ENCODE peak calls at places on chromosomes 4 and X, in eight cellular contexts. L, N, Q, F, G, K, A and Z are unnamed samples.

GRCh38 chrX:8743126-8743732 is 11.3 kb upstream of the ANOS1 start:
- DNase-seq in L (no peak), N (no peak), Q (peak; percentile 30), F (peak; percentile 45), G (peak; percentile 42), K (peak; percentile 22), A (peak; percentile 46), Z (peak; percentile 43)

GRCh38 chr4:146340798-146341197 is 126.5 kb downstream of the REELD1 start:
- DNase-seq in L (no peak), N (no peak), Q (peak; percentile 28), F (no peak), G (no peak), K (no peak), A (no peak), Z (peak; percentile 54)

GRCh38 chrX:134144231-134144630 is 92.8 kb upstream of the CCDC160 start:
- DNase-seq in L (no peak), N (no peak), Q (peak; percentile 3), F (no peak), G (no peak), K (no peak), A (no peak), Z (peak; percentile 8)

GRCh38 chrX:39439910-39440733 is 638.9 kb downstream of the MID1IP1 start:
- DNase-seq in L (no peak), N (no peak), Q (no peak), F (no peak), G (no peak), K (no peak), A (no peak), Z (no peak)

GRCh38 chr4:76830612-76831474 is 67.1 kb downstream of the SOWAHB start:
- DNase-seq in L (peak; percentile 52), N (peak; percentile 55), Q (peak; percentile 98), F (peak; percentile 85), G (peak; percentile 32), K (peak; percentile 61), A (peak; percentile 28), Z (peak; percentile 81)

GRCh38 chr4:8729408-8730149 is 137.0 kb downstream of the CPZ start:
- DNase-seq in L (no peak), N (peak; percentile 21), Q (no peak), F (no peak), G (no peak), K (no peak), A (no peak), Z (no peak)

GRCh38 chrX:102765217-102765616 is 44.7 kb downstream of the GPRASP3 start:
- DNase-seq in L (peak; percentile 17), N (no peak), Q (peak; percentile 58), F (peak; percentile 6), G (peak; percentile 23), K (peak; percentile 29), A (peak; percentile 4), Z (peak; percentile 56)

GRCh38 chrX:45756562-45756961 is 555.9 kb upstream of the DIPK2B start:
- DNase-seq in L (no peak), N (no peak), Q (no peak), F (no peak), G (no peak), K (no peak), A (no peak), Z (peak; percentile 32)

DNA sequence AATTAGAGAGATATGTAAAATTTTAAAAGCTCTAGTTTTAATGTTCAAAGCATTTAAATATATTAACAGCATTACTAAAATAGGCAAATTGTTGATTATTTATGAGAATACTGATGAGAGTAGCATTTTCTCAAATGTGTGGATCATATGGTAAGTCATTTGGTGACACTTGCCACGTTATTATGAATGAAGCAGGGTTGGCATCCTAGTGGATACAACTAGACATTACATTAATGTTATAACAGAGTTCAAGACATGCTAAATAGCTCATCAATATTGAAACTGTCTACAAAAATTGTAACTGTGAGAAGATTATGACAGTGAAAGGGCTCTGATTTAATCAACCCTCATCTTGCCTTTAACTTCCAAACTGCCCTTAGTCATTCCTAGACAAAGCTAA is 171.1 kb downstream of the PDGFC start:
- DNase-seq in L (no peak), N (no peak), Q (no peak), F (no peak), G (no peak), K (no peak), A (no peak), Z (no peak)
- TF ChIP-seq CTCF in L (no peak), N (no peak), Q (peak; percentile 13), F (no peak), G (no peak), K (peak; percentile 13), A (no peak), Z (peak; percentile 16)

DNA sequence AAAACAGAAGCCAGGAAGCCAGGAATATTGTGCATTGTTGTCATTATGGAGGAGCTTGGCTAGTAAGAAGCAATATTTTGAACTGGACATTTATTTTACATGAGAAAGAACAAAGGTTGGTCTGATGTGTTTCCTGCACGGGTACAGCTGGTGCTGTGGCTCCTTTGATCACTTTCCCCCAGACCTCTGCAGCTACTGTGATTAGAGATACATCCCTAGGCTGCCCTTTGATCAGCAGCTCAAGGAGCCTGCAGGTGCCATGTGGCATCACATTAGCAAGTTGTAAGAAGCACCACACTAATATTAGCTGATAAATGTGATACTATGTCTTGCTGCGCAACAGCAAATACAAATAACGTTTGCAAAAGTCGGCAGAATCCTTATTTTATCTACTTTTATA is 2.5 kb downstream of the PDGFC start:
- DNase-seq in L (no peak), N (no peak), Q (no peak), F (no peak), G (no peak), K (no peak), A (no peak), Z (no peak)
- H3K4me3 ChIP-seq in L (peak overlapping the region; percentile 78), N (no peak overlapping the region), Q (peak overlapping the region; percentile 93), F (no peak overlapping the region), G (peak overlapping the region; percentile 89), K (peak overlapping the region; percentile 92), A (no peak overlapping the region), Z (peak overlapping the region; percentile 61)

DNA sequence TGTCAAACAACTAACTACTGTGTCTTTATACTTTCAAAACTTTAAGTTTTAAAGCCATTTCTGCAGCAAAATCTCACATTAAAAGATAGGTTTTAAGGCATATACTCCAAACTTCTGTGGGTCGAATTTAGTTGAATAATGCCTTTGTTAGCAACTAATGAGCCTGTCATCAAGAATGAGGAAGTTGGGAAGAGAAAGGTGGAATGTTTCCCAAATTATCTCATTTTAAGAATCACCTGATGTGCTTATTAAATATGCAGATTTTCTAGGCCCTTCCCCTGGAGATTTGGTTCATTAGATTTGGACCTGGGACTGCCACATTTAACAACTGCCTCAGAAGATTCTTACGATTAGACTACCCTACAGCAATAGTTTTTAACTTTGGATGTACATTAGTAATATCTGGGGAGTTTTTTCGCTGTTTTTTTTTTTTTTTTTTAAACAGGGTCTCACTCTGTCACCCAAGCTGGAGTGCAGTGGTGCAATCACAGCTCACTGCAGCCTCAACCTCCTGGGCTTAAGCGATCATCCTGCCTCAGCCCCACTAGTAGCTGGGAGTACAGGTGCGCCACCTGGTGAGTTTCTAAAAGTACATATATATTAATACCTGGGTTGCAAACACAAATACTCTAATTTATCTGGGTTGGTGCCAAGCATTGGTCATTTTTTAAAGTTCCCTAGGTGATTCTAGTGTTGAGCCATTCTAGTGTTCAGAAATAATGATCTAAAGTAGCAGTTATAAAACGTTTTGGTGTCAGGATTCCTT is 16.1 kb upstream of the TASL start:
- DNase-seq in L (no peak), N (no peak), Q (no peak), F (peak; percentile 48), G (no peak), K (no peak), A (no peak), Z (no peak)
- TF ChIP-seq CTCF in L (no peak), N (no peak), Q (no peak), F (peak; percentile 26), G (no peak), K (no peak), A (no peak), Z (no peak)

GRCh38 chr4:118586357-118586790 is 98.8 kb upstream of the METTL14 start:
- DNase-seq in L (no peak), N (no peak), Q (no peak), F (peak; percentile 46), G (no peak), K (no peak), A (no peak), Z (no peak)
- H3K4me3 ChIP-seq in L (no peak overlapping the region), N (no peak overlapping the region), Q (no peak overlapping the region), F (no peak overlapping the region), G (no peak overlapping the region), K (no peak overlapping the region), A (no peak overlapping the region), Z (no peak overlapping the region)